ENCODE peak calls at places on chromosome 5, in seven cellular contexts. Q, B, F, X, K, L and A are unnamed samples.

GRCh38 chr5:3596261-3596825 is 711 bp downstream of the IRX1 start:
- DNase-seq in Q (no peak), B (no peak), L (no peak), X (no peak), F (peak; percentile 28), K (no peak), A (no peak)

GRCh38 chr5:68505917-68506860 is 290.6 kb downstream of the PIK3R1 start:
- DNase-seq in L (no peak), K (peak; percentile 60), X (peak; percentile 14), Q (peak; percentile 54), B (no peak), F (no peak), A (no peak)

GRCh38 chr5:143014017-143014651 is 244.0 kb downstream of the ARHGAP26 start:
- DNase-seq in Q (no peak), L (no peak), F (peak; percentile 27), B (no peak), K (no peak), X (peak; percentile 54), A (peak; percentile 69)

GRCh38 chr5:85591311-85591710 is 1026.4 kb upstream of the COX7C start:
- DNase-seq in Q (no peak), B (no peak), K (no peak), L (no peak), F (no peak), X (no peak), A (no peak)

GRCh38 chr5:179355976-179356968 is 11.0 kb upstream of the ADAMTS2 start:
- DNase-seq in X (no peak), B (no peak), K (no peak), L (no peak), F (no peak), Q (no peak), A (no peak)

GRCh38 chr5:157468293-157468965 is 8.4 kb downstream of the NIPAL4 start:
- DNase-seq in K (no peak), Q (no peak), B (no peak), L (no peak), F (no peak), X (no peak), A (no peak)

GRCh38 chr5:26761040-26761439 is 277.3 kb downstream of the CDH9 start:
- DNase-seq in K (no peak), Q (no peak), X (no peak), F (no peak), B (no peak), L (no peak), A (no peak)

GRCh38 chr5:109453251-109453650 is 43.5 kb upstream of the PJA2 start:
- DNase-seq in Q (no peak), L (no peak), B (no peak), X (no peak), F (no peak), K (no peak), A (no peak)

GRCh38 chr5:97545856-97546570 is 363.0 kb upstream of the RIOK2 start:
- DNase-seq in L (no peak), B (no peak), F (no peak), Q (no peak), X (no peak), K (no peak), A (no peak)

GRCh38 chr5:21688655-21689054 is 1164.5 kb downstream of the CDH12 start:
- DNase-seq in B (no peak), X (no peak), F (no peak), K (no peak), Q (no peak), L (no peak), A (no peak)

GRCh38 chr5:7018144-7018543 is 304.9 kb downstream of the TENT4A start:
- DNase-seq in L (no peak), Q (no peak), B (no peak), X (no peak), F (no peak), K (no peak), A (no peak)
- TF ChIP-seq JUND in L (no peak), Q (no peak), B (no peak), X (no peak), F (no peak), K (no peak), A (no peak)

GRCh38 chr5:53319306-53319705 is 161.1 kb upstream of the FST start:
- DNase-seq in L (no peak), Q (no peak), B (no peak), F (no peak), K (no peak), X (no peak), A (no peak)

GRCh38 chr5:53321721-53322120 is 158.7 kb upstream of the FST start:
- DNase-seq in B (no peak), X (no peak), K (no peak), L (no peak), Q (no peak), F (no peak), A (no peak)

GRCh38 chr5:53322257-53322656 is 158.2 kb upstream of the FST start:
- DNase-seq in F (no peak), B (no peak), L (no peak), K (no peak), X (no peak), Q (no peak), A (no peak)

GRCh38 chr5:53323511-53323910 is 156.9 kb upstream of the FST start:
- DNase-seq in Q (no peak), B (no peak), L (no peak), K (no peak), X (no peak), F (no peak), A (no peak)

GRCh38 chr5:53321073-53321472 is 159.4 kb upstream of the FST start:
- DNase-seq in K (no peak), L (no peak), X (no peak), B (no peak), Q (no peak), F (no peak), A (no peak)
- TF ChIP-seq JUND in K (no peak), L (no peak), X (no peak), B (no peak), Q (no peak), F (no peak), A (no peak)

GRCh38 chr5:10913846-10914245 is 152.8 kb upstream of the DAP start:
- DNase-seq in L (no peak), F (no peak), B (no peak), X (peak; percentile 20), Q (peak; percentile 13), K (no peak), A (no peak)
- TF ChIP-seq JUND in L (no peak), F (no peak), B (no peak), X (peak; percentile 87), Q (no peak), K (no peak), A (no peak)

GRCh38 chr5:56950626-56951130 is 1.2 kb downstream of the MIER3 start:
- DNase-seq in B (peak; percentile 5), Q (peak; percentile 3), X (peak; percentile 26), K (peak; percentile 13), L (no peak), F (peak; percentile 62), A (peak; percentile 66)
- TF ChIP-seq JUND in B (no peak), Q (no peak), X (no peak), K (no peak), L (no peak), F (no peak), A (no peak)

GRCh38 chr5:139776856-139777255 is 18.8 kb upstream of the PSD2 start:
- DNase-seq in K (no peak), L (no peak), B (no peak), F (no peak), Q (no peak), X (no peak), A (no peak)
- TF ChIP-seq JUND in K (no peak), L (no peak), B (no peak), F (no peak), Q (no peak), X (no peak), A (no peak)

GRCh38 chr5:113147088-113147487 is 170.5 kb downstream of the DCP2 start:
- DNase-seq in F (no peak), L (no peak), Q (no peak), X (no peak), K (no peak), B (no peak), A (no peak)
- TF ChIP-seq JUND in F (no peak), L (no peak), Q (no peak), X (no peak), K (no peak), B (no peak), A (no peak)